ENCODE peak calls at places on chromosome 16, in ten cellular contexts. One of them, this sample, is unnamed.
A peak's percentile ranks its signal among the peaks of the same experiment; 100 is the strongest.

GRCh38 chr16:89052191-89052787 is 41.4 kb upstream of the ACSF3 start:
- DNase-seq in brain microvascular endothelial cell: no peak
- DNase-seq in endodermal cell: no peak
- DNase-seq in thoracic aorta: no peak
- DNase-seq in tibial nerve: no peak
- DNase-seq in HFF-Myc: no peak
- DNase-seq in lower lobe of right lung: peak; percentile 41
- DNase-seq in astrocyte of the cerebellum: no peak
- DNase-seq in fibroblast of mammary gland: no peak
- DNase-seq in pancreas: no peak
- DNase-seq in this sample: no peak

GRCh38 chr16:85749686-85750020 is 1.2 kb downstream of the C16orf74 start:
- DNase-seq in fibroblast of mammary gland: no peak
- DNase-seq in lower lobe of right lung: no peak
- DNase-seq in brain microvascular endothelial cell: no peak
- DNase-seq in pancreas: no peak
- DNase-seq in astrocyte of the cerebellum: no peak
- DNase-seq in endodermal cell: peak; percentile 73
- DNase-seq in HFF-Myc: no peak
- DNase-seq in tibial nerve: no peak
- DNase-seq in thoracic aorta: no peak
- DNase-seq in this sample: no peak

GRCh38 chr16:67509016-67509415 is 19.6 kb upstream of the RIPOR1 start:
- DNase-seq in endodermal cell: no peak
- DNase-seq in fibroblast of mammary gland: no peak
- DNase-seq in pancreas: no peak
- DNase-seq in brain microvascular endothelial cell: no peak
- DNase-seq in thoracic aorta: no peak
- DNase-seq in astrocyte of the cerebellum: no peak
- DNase-seq in tibial nerve: no peak
- DNase-seq in lower lobe of right lung: no peak
- DNase-seq in HFF-Myc: no peak
- DNase-seq in this sample: no peak

GRCh38 chr16:56279132-56279531 is 87.8 kb downstream of the GNAO1 start:
- DNase-seq in pancreas: no peak
- DNase-seq in endodermal cell: no peak
- DNase-seq in lower lobe of right lung: no peak
- DNase-seq in tibial nerve: no peak
- DNase-seq in thoracic aorta: no peak
- DNase-seq in brain microvascular endothelial cell: no peak
- DNase-seq in HFF-Myc: no peak
- DNase-seq in astrocyte of the cerebellum: no peak
- DNase-seq in fibroblast of mammary gland: no peak
- DNase-seq in this sample: peak; percentile 23

GRCh38 chr16:80344570-80344969 is 196.2 kb upstream of the DYNLRB2 start:
- DNase-seq in thoracic aorta: no peak
- DNase-seq in pancreas: no peak
- DNase-seq in tibial nerve: no peak
- DNase-seq in fibroblast of mammary gland: no peak
- DNase-seq in astrocyte of the cerebellum: no peak
- DNase-seq in brain microvascular endothelial cell: no peak
- DNase-seq in lower lobe of right lung: no peak
- DNase-seq in endodermal cell: no peak
- DNase-seq in HFF-Myc: no peak
- DNase-seq in this sample: no peak

GRCh38 chr16:70161350-70161749 is 12.2 kb upstream of the CLEC18C start:
- DNase-seq in tibial nerve: no peak
- DNase-seq in lower lobe of right lung: no peak
- DNase-seq in fibroblast of mammary gland: no peak
- DNase-seq in thoracic aorta: no peak
- DNase-seq in astrocyte of the cerebellum: no peak
- DNase-seq in brain microvascular endothelial cell: no peak
- DNase-seq in HFF-Myc: no peak
- DNase-seq in endodermal cell: no peak
- DNase-seq in pancreas: no peak
- DNase-seq in this sample: peak; percentile 11

GRCh38 chr16:9567674-9568073 is 476.2 kb downstream of the HAPSTR1 start:
- DNase-seq in pancreas: no peak
- DNase-seq in lower lobe of right lung: no peak
- DNase-seq in astrocyte of the cerebellum: no peak
- DNase-seq in endodermal cell: no peak
- DNase-seq in HFF-Myc: no peak
- DNase-seq in fibroblast of mammary gland: no peak
- DNase-seq in brain microvascular endothelial cell: no peak
- DNase-seq in thoracic aorta: no peak
- DNase-seq in tibial nerve: no peak
- DNase-seq in this sample: no peak

GRCh38 chr16:57166951-57167350 is 18.9 kb downstream of the PSME3IP1 start:
- DNase-seq in brain microvascular endothelial cell: peak; percentile 14
- DNase-seq in astrocyte of the cerebellum: peak; percentile 33
- DNase-seq in fibroblast of mammary gland: peak; percentile 87
- DNase-seq in endodermal cell: no peak
- DNase-seq in HFF-Myc: no peak
- DNase-seq in thoracic aorta: no peak
- DNase-seq in tibial nerve: no peak
- DNase-seq in pancreas: no peak
- DNase-seq in lower lobe of right lung: peak; percentile 66
- DNase-seq in this sample: peak; percentile 91

GRCh38 chr16:2083876-2084687 is 36.3 kb downstream of the TSC2 start:
- DNase-seq in tibial nerve: no peak
- DNase-seq in HFF-Myc: no peak
- DNase-seq in thoracic aorta: no peak
- DNase-seq in endodermal cell: no peak
- DNase-seq in brain microvascular endothelial cell: no peak
- DNase-seq in fibroblast of mammary gland: no peak
- DNase-seq in astrocyte of the cerebellum: no peak
- DNase-seq in pancreas: no peak
- DNase-seq in lower lobe of right lung: no peak
- DNase-seq in this sample: no peak

GRCh38 chr16:83433201-83433600 is 374.6 kb upstream of the HSBP1 start:
- DNase-seq in thoracic aorta: no peak
- DNase-seq in HFF-Myc: no peak
- DNase-seq in fibroblast of mammary gland: no peak
- DNase-seq in tibial nerve: no peak
- DNase-seq in lower lobe of right lung: no peak
- DNase-seq in astrocyte of the cerebellum: no peak
- DNase-seq in brain microvascular endothelial cell: no peak
- DNase-seq in pancreas: no peak
- DNase-seq in endodermal cell: no peak
- DNase-seq in this sample: no peak

GRCh38 chr16:67030221-67030962 is 1.4 kb downstream of the CBFB start:
- DNase-seq in lower lobe of right lung: no peak
- DNase-seq in thoracic aorta: no peak
- DNase-seq in endodermal cell: no peak
- DNase-seq in brain microvascular endothelial cell: no peak
- DNase-seq in pancreas: peak; percentile 11
- DNase-seq in HFF-Myc: no peak
- DNase-seq in tibial nerve: no peak
- DNase-seq in fibroblast of mammary gland: no peak
- DNase-seq in astrocyte of the cerebellum: no peak
- DNase-seq in this sample: no peak

DNA sequence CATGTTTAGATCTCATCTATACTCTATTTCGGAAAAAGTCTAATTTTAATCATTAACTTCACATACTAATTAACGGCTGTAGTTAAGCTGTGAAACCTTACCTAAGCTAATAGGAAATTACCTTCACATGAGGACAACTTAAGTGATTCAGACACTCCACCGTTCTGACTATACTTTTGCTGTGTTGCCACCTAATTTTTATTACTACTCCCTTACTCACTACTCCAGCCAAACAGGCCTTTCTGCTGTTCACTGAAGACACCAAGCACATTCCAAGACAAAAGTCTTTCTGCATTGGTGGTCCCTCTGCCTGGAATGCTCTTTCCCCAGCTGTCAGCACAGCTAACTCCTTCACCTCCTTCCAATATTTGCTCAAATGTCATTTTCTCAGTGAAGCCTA is 1.3 kb downstream of the CMTR2 start:
- DNase-seq in endodermal cell: no peak
- DNase-seq in HFF-Myc: no peak
- DNase-seq in astrocyte of the cerebellum: no peak
- DNase-seq in fibroblast of mammary gland: no peak
- DNase-seq in lower lobe of right lung: no peak
- DNase-seq in tibial nerve: no peak
- DNase-seq in pancreas: no peak
- DNase-seq in thoracic aorta: no peak
- DNase-seq in brain microvascular endothelial cell: no peak
- DNase-seq in this sample: peak; percentile 72
- H3K4me3 ChIP-seq in endodermal cell: peak overlapping the region; percentile 90
- H3K4me3 ChIP-seq in HFF-Myc: peak overlapping the region; percentile 81
- H3K4me3 ChIP-seq in astrocyte of the cerebellum: peak overlapping the region; percentile 81
- H3K4me3 ChIP-seq in fibroblast of mammary gland: peak overlapping the region; percentile 71
- H3K4me3 ChIP-seq in lower lobe of right lung: peak overlapping the region; percentile 82
- H3K4me3 ChIP-seq in tibial nerve: no peak overlapping the region
- H3K4me3 ChIP-seq in pancreas: no peak overlapping the region
- H3K4me3 ChIP-seq in thoracic aorta: peak overlapping the region; percentile 95
- H3K4me3 ChIP-seq in brain microvascular endothelial cell: peak overlapping the region; percentile 80
- H3K4me3 ChIP-seq in this sample: peak overlapping the region; percentile 82

GRCh38 chr16:12801511-12802042 is 2.1 kb downstream of the CPPED1 start:
- DNase-seq in brain microvascular endothelial cell: peak; percentile 93
- DNase-seq in thoracic aorta: no peak
- DNase-seq in HFF-Myc: no peak
- DNase-seq in astrocyte of the cerebellum: peak; percentile 16
- DNase-seq in lower lobe of right lung: no peak
- DNase-seq in tibial nerve: no peak
- DNase-seq in fibroblast of mammary gland: peak; percentile 80
- DNase-seq in endodermal cell: no peak
- DNase-seq in pancreas: no peak
- DNase-seq in this sample: no peak

GRCh38 chr16:12796498-12796897 is 7.2 kb downstream of the CPPED1 start:
- DNase-seq in lower lobe of right lung: no peak
- DNase-seq in thoracic aorta: no peak
- DNase-seq in brain microvascular endothelial cell: peak; percentile 40
- DNase-seq in tibial nerve: no peak
- DNase-seq in HFF-Myc: no peak
- DNase-seq in endodermal cell: no peak
- DNase-seq in fibroblast of mammary gland: no peak
- DNase-seq in pancreas: no peak
- DNase-seq in astrocyte of the cerebellum: no peak
- DNase-seq in this sample: no peak

GRCh38 chr16:12798171-12798570 is 5.5 kb downstream of the CPPED1 start:
- DNase-seq in fibroblast of mammary gland: no peak
- DNase-seq in tibial nerve: no peak
- DNase-seq in HFF-Myc: no peak
- DNase-seq in astrocyte of the cerebellum: no peak
- DNase-seq in endodermal cell: no peak
- DNase-seq in pancreas: no peak
- DNase-seq in thoracic aorta: no peak
- DNase-seq in lower lobe of right lung: no peak
- DNase-seq in brain microvascular endothelial cell: no peak
- DNase-seq in this sample: no peak

GRCh38 chr16:12800751-12801308 is 2.9 kb downstream of the CPPED1 start:
- DNase-seq in lower lobe of right lung: peak; percentile 50
- DNase-seq in astrocyte of the cerebellum: no peak
- DNase-seq in HFF-Myc: no peak
- DNase-seq in tibial nerve: no peak
- DNase-seq in pancreas: no peak
- DNase-seq in endodermal cell: no peak
- DNase-seq in thoracic aorta: no peak
- DNase-seq in fibroblast of mammary gland: no peak
- DNase-seq in brain microvascular endothelial cell: no peak
- DNase-seq in this sample: no peak

GRCh38 chr16:12798846-12799245 is 4.8 kb downstream of the CPPED1 start:
- DNase-seq in brain microvascular endothelial cell: peak; percentile 16
- DNase-seq in tibial nerve: no peak
- DNase-seq in pancreas: no peak
- DNase-seq in lower lobe of right lung: no peak
- DNase-seq in endodermal cell: no peak
- DNase-seq in HFF-Myc: no peak
- DNase-seq in fibroblast of mammary gland: no peak
- DNase-seq in astrocyte of the cerebellum: no peak
- DNase-seq in thoracic aorta: no peak
- DNase-seq in this sample: no peak
- TF ChIP-seq CTCF in brain microvascular endothelial cell: no peak
- TF ChIP-seq CTCF in tibial nerve: no peak
- TF ChIP-seq CTCF in pancreas: no peak
- TF ChIP-seq CTCF in lower lobe of right lung: no peak
- TF ChIP-seq CTCF in endodermal cell: no peak
- TF ChIP-seq CTCF in HFF-Myc: no peak
- TF ChIP-seq CTCF in fibroblast of mammary gland: no peak
- TF ChIP-seq CTCF in astrocyte of the cerebellum: no peak
- TF ChIP-seq CTCF in thoracic aorta: no peak
- TF ChIP-seq CTCF in this sample: no peak

DNA sequence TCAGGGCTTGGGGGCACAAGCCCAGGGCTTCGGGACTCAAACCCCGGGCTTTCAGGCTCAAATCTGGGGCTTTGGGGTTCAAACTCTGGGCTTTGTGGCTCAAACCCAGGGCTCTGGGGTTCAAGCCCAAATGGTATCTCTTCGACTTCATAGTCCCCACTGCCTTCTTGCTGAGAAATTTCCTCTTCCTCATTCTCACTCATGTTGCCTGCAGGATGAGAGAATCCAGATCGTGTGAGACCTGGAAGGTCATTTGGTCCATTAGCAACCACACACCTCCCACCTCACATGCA is 576 bp downstream of the ZNF768 start:
- DNase-seq in lower lobe of right lung: no peak
- DNase-seq in brain microvascular endothelial cell: no peak
- DNase-seq in thoracic aorta: no peak
- DNase-seq in tibial nerve: no peak
- DNase-seq in HFF-Myc: no peak
- DNase-seq in astrocyte of the cerebellum: no peak
- DNase-seq in endodermal cell: no peak
- DNase-seq in pancreas: no peak
- DNase-seq in fibroblast of mammary gland: no peak
- DNase-seq in this sample: no peak
- H3K4me3 ChIP-seq in lower lobe of right lung: peak overlapping the region; percentile 88
- H3K4me3 ChIP-seq in brain microvascular endothelial cell: peak overlapping the region; percentile 75
- H3K4me3 ChIP-seq in thoracic aorta: peak overlapping the region; percentile 98
- H3K4me3 ChIP-seq in tibial nerve: peak overlapping the region; percentile 91
- H3K4me3 ChIP-seq in HFF-Myc: peak overlapping the region; percentile 68
- H3K4me3 ChIP-seq in astrocyte of the cerebellum: peak overlapping the region; percentile 81
- H3K4me3 ChIP-seq in endodermal cell: peak overlapping the region; percentile 81
- H3K4me3 ChIP-seq in pancreas: peak overlapping the region; percentile 80
- H3K4me3 ChIP-seq in fibroblast of mammary gland: peak overlapping the region; percentile 71
- H3K4me3 ChIP-seq in this sample: peak overlapping the region; percentile 71

GRCh38 chr16:52068447-52069074 is 478.4 kb downstream of the TOX3 start:
- DNase-seq in HFF-Myc: no peak
- DNase-seq in pancreas: peak; percentile 39
- DNase-seq in astrocyte of the cerebellum: no peak
- DNase-seq in fibroblast of mammary gland: peak; percentile 2
- DNase-seq in lower lobe of right lung: no peak
- DNase-seq in brain microvascular endothelial cell: peak; percentile 25
- DNase-seq in tibial nerve: no peak
- DNase-seq in endodermal cell: peak; percentile 74
- DNase-seq in thoracic aorta: no peak
- DNase-seq in this sample: peak; percentile 57
- TF ChIP-seq CTCF in HFF-Myc: no peak
- TF ChIP-seq CTCF in pancreas: no peak
- TF ChIP-seq CTCF in astrocyte of the cerebellum: peak; percentile 1
- TF ChIP-seq CTCF in fibroblast of mammary gland: no peak
- TF ChIP-seq CTCF in lower lobe of right lung: peak; percentile 15
- TF ChIP-seq CTCF in brain microvascular endothelial cell: peak; percentile 41
- TF ChIP-seq CTCF in tibial nerve: no peak
- TF ChIP-seq CTCF in endodermal cell: peak; percentile 78
- TF ChIP-seq CTCF in thoracic aorta: no peak
- TF ChIP-seq CTCF in this sample: peak; percentile 59

GRCh38 chr16:28258571-28258970 is 33.8 kb upstream of the SBK1 start:
- DNase-seq in astrocyte of the cerebellum: no peak
- DNase-seq in endodermal cell: peak; percentile 73
- DNase-seq in lower lobe of right lung: no peak
- DNase-seq in brain microvascular endothelial cell: peak; percentile 12
- DNase-seq in fibroblast of mammary gland: no peak
- DNase-seq in HFF-Myc: no peak
- DNase-seq in pancreas: peak; percentile 19
- DNase-seq in thoracic aorta: no peak
- DNase-seq in tibial nerve: no peak
- DNase-seq in this sample: no peak
- H3K4me3 ChIP-seq in astrocyte of the cerebellum: no peak overlapping the region
- H3K4me3 ChIP-seq in endodermal cell: no peak overlapping the region
- H3K4me3 ChIP-seq in lower lobe of right lung: no peak overlapping the region
- H3K4me3 ChIP-seq in brain microvascular endothelial cell: no peak overlapping the region
- H3K4me3 ChIP-seq in fibroblast of mammary gland: no peak overlapping the region
- H3K4me3 ChIP-seq in HFF-Myc: no peak overlapping the region
- H3K4me3 ChIP-seq in pancreas: no peak overlapping the region
- H3K4me3 ChIP-seq in thoracic aorta: peak overlapping the region; percentile 60
- H3K4me3 ChIP-seq in tibial nerve: no peak overlapping the region
- H3K4me3 ChIP-seq in this sample: no peak overlapping the region

This sample was measured in epithelial cell of esophagus.